ENCODE peak calls at places on chromosomes 5 and 9, in six cellular contexts. F, C, Q, X, P and V are unnamed samples.

GRCh38 chr5:65774346-65774745 is 52.3 kb downstream of the NLN start:
- DNase-seq in F (peak; percentile 75), C (no peak), Q (no peak), X (peak; percentile 91), P (no peak), V (no peak)

GRCh38 chr5:6459896-6460295 is 11.2 kb downstream of the UBE2QL1 start:
- DNase-seq in F (no peak), C (no peak), Q (no peak), X (no peak), P (no peak), V (no peak)

GRCh38 chr5:108061941-108062340 is 320.0 kb downstream of the FBXL17 start:
- DNase-seq in F (no peak), C (no peak), Q (no peak), X (peak; percentile 14), P (no peak), V (no peak)

GRCh38 chr5:128228506-128228905 is 144.9 kb downstream of the SLC12A2 start:
- DNase-seq in F (no peak), C (no peak), Q (no peak), X (peak; percentile 88), P (no peak), V (no peak)

GRCh38 chr9:123349691-123350480 is 6.1 kb upstream of the CRB2 start:
- DNase-seq in F (peak; percentile 56), C (no peak), Q (peak; percentile 56), X (peak; percentile 28), P (peak; percentile 90), V (peak; percentile 72)

GRCh38 chr9:36150529-36151305 is 14.2 kb downstream of the GLIPR2 start:
- DNase-seq in F (no peak), C (no peak), Q (no peak), X (peak; percentile 63), P (no peak), V (no peak)

GRCh38 chr5:103425686-103426454 is 136.7 kb downstream of the NUDT12 start:
- DNase-seq in F (no peak), C (no peak), Q (no peak), X (peak; percentile 82), P (no peak), V (no peak)

GRCh38 chr9:86303316-86303975 is 21.1 kb upstream of the ISCA1 start:
- DNase-seq in F (no peak), C (no peak), Q (no peak), X (peak; percentile 36), P (no peak), V (no peak)

GRCh38 chr9:101486693-101487442 is 46.8 kb upstream of the RNF20 start:
- DNase-seq in F (no peak), C (peak; percentile 46), Q (peak; percentile 36), X (peak; percentile 69), P (peak; percentile 86), V (peak; percentile 72)

GRCh38 chr5:59517926-59518585 is 375.5 kb downstream of the PDE4D start:
- DNase-seq in F (no peak), C (no peak), Q (no peak), X (peak; percentile 90), P (no peak), V (no peak)

GRCh38 chr5:155019601-155020226 is 6.2 kb downstream of the KIF4B start:
- DNase-seq in F (no peak), C (no peak), Q (no peak), X (no peak), P (no peak), V (no peak)

GRCh38 chr5:112576298-112576925 is 157.3 kb upstream of the EPB41L4A start:
- DNase-seq in F (no peak), C (no peak), Q (peak; percentile 33), X (no peak), P (no peak), V (no peak)

GRCh38 chr9:89886281-89886700 is 281.5 kb downstream of the GADD45G start:
- DNase-seq in F (no peak), C (no peak), Q (no peak), X (peak; percentile 85), P (no peak), V (no peak)

GRCh38 chr9:82456621-82457020 is 468.0 kb downstream of the SPATA31D1 start:
- DNase-seq in F (no peak), C (no peak), Q (no peak), X (peak; percentile 72), P (no peak), V (no peak)

GRCh38 chr5:170297589-170298462 is at the start of gene LCP2:
- DNase-seq in F (peak; percentile 61), C (no peak), Q (no peak), X (no peak), P (no peak), V (no peak)

GRCh38 chr5:178590141-178590923 is at the start of gene COL23A1:
- DNase-seq in F (no peak), C (peak; percentile 72), Q (peak; percentile 75), X (peak; percentile 60), P (peak; percentile 90), V (peak; percentile 78)

GRCh38 chr9:92620870-92621269 is 49.1 kb downstream of the IPPK start:
- DNase-seq in F (no peak), C (no peak), Q (no peak), X (no peak), P (no peak), V (no peak)

GRCh38 chr5:59828623-59829022 is 64.9 kb downstream of the PDE4D start:
- DNase-seq in F (no peak), C (no peak), Q (no peak), X (peak; percentile 85), P (no peak), V (no peak)

GRCh38 chr9:131289301-131290038 is at the start of gene PLPP7:
- DNase-seq in F (peak; percentile 13), C (peak; percentile 88), Q (peak; percentile 90), X (peak; percentile 73), P (peak; percentile 95), V (peak; percentile 92)

GRCh38 chr5:164746723-164747122 is 1241.3 kb downstream of the MAT2B start:
- DNase-seq in F (peak; percentile 19), C (no peak), Q (no peak), X (no peak), P (no peak), V (no peak)

GRCh38 chr5:93421498-93421897 is 159.5 kb downstream of the NR2F1-AS1 start:
- DNase-seq in F (no peak), C (no peak), Q (no peak), X (no peak), P (no peak), V (no peak)

DNA sequence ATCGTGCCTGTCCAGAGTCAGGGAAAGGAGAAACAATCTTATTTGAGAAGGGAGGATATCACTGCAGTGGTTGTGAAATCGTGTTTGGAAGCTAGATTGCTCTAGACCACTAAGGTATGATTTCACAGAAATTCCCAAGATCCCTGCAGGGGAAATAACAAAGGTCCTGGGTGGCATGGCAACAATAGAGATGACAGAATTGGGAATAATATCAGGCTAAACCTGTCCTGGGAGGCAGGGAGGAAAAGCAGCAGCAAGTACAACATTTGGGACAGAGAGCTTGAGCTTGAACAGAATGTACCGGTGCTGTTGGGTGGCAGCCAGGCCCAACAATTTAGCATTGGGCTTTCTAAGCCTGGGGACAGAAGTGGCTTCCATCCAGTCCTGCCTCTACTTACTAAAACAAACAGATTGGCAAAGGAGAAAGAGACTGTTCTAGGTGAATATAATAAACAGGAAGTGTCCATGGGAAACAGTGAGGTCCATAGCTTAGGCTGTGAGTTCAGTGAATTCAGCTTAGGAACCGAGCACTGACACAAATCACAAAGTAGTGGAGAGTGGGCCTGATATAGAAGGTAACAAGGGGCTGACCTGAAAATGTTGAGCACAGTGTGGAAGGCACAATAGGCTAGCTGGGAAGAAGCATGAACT is 16.9 kb upstream of the ARHGAP26 start:
- DNase-seq in F (no peak), C (peak; percentile 86), Q (peak; percentile 50), X (peak; percentile 20), P (no peak), V (peak; percentile 52)
- H3K27ac ChIP-seq in F (no peak overlapping the region), C (peak overlapping the region; percentile 88), Q (peak overlapping the region; percentile 46), X (no peak overlapping the region), P (no peak overlapping the region), V (peak overlapping the region; percentile 93)

DNA sequence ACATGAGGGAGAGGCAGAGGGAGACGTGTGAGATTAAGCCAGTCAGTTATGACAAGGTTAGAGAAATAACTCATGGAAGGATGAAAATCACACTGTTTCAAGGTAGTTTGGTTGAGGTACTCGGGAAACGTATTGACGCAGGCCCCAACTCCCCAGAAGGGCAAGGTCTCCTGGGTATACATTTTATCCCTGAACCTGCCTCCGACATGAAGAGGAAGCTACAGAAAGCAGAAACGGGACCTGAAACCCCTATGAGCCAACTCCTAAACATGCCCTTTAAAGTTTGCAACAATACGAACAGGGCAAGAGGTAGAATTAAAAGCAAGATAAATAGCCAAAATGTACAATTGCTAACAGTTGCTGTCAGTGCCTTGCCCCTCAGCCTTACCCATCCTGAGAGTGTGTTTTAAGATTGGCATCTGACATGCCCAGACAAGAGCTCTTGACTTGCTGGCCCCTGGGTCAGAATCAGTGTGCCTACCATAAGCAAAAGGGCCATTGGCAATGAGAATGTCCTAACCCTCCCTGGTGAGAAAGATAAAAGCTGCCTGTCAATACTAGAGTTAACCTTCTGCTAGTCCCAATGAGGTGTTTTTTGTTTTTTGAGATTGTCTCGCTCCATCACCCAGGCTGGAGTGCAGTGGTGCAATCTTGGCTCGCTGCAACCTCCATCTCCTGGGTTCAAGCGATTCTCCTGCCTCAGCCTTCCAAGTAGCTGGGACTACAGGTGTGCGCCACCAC is 26.9 kb upstream of the CLPTM1L start:
- DNase-seq in F (no peak), C (no peak), Q (no peak), X (no peak), P (no peak), V (no peak)
- H3K4me1 ChIP-seq in F (no peaks in the 10 kb centered on the region), C (no peaks in the 10 kb centered on the region), Q (no peaks in the 10 kb centered on the region), X (no peaks in the 10 kb centered on the region), P (no peaks in the 10 kb centered on the region), V (no peaks in the 10 kb centered on the region)

DNA sequence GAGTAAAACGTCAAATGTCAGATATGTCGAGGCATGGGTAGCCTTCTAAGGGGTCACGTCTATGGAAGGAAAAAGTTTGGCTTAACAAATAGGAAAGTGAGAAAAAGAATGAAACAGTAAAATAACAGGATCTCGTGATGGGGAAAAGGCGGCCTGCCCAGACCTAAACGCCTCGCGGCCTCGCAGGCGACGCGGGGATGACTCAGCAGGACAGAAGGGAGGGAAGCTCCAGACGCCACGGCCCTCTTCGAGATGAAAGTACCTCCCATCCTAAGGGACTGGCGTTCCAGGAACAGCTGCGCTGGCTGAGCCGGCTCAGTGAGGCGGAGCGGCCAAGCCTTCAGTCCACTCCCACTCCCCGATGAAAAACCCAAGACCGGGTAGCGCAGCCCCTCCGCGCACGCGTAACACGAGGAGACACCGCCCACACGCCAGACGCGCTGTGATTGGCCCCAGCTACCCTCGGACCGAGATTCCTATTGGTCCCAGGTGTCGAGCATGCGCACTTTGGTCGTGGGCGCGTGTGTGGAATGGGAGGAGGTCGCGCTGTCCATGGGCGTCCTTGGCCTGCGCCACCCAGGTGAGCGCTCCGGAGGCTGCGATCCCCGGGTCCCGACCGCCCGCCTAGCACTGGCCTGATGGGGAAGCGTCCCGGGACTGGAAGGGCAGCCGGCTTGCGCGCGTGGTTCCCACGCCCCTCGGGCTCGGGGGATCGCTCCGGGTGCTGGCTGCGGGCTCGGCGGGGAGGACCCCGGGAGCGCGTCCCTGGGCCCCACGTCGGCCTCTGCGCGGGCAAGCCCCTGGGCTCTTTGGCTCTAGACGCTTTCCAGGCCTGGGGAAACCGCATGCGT is 588.5 kb downstream of the MTRR start:
- DNase-seq in F (no peak), C (peak; percentile 95), Q (peak; percentile 96), X (peak; percentile 97), P (peak; percentile 97), V (peak; percentile 97)
- H3K4me3 ChIP-seq in F (no peak overlapping the region), C (peak overlapping the region; percentile 91), Q (peak overlapping the region; percentile 66), X (peak overlapping the region; percentile 73), P (peak overlapping the region; percentile 91), V (peak overlapping the region; percentile 73)

DNA sequence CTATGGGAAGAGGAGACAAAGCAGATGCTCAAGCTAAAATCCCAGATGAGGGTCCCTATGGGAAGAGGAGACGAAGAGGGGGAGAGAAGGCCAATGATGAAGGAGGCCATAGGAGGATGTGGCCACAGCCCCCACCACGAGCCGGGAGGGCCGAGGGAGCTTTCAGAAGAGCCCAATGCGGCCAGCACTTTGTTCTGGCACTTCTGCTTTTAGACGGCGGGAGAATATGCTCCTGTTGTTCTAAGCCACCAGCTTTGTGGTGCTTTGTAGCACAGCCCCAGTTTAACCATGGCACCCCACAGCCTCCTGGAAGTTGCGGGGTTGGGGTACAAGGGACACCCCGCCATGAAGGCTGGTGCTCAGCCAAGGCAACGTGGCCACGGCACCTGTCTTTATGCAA is 33.4 kb downstream of the LPCAT1 start:
- DNase-seq in F (no peak), C (no peak), Q (no peak), X (no peak), P (no peak), V (no peak)
- H3K27ac ChIP-seq in F (peak overlapping the region; percentile 90), C (no peak overlapping the region), Q (no peak overlapping the region), X (no peak overlapping the region), P (no peak overlapping the region), V (no peak overlapping the region)